ENCODE peak calls at places on chromosome 18, in eight cellular contexts. S is heart right ventricle; O is activated T-cell treated with anti-CD3 and anti-CD28 coated beads, Interleukin-2, amount 50 U/mL, for 72 hours; E is naive thymus-derived CD8-positive, alpha-beta T cell; D is IMR-90; W is lung; L is sciatic nerve; I is gastrocnemius medialis. R is an unnamed sample.

GRCh38 chr18:58069104-58069503 is 25.1 kb downstream of the NEDD4L start:
- ATAC-seq in S (no peak), O (no peak), E (no peak), D (no peak), W (no peak), L (no peak), I (no peak), R (no peak)

GRCh38 chr18:44458777-44459176 is 221.9 kb upstream of the SETBP1 start:
- ATAC-seq in S (no peak), O (peak), E (no peak), D (no peak), W (no peak), L (no peak), I (no peak), R (peak)

GRCh38 chr18:58247363-58247834 is 203.4 kb downstream of the NEDD4L start:
- ATAC-seq in S (peak), O (no peak), E (no peak), D (peak), W (no peak), L (peak), I (peak), R (peak)

GRCh38 chr18:32056613-32057358 is 34.9 kb upstream of the RNF138 start:
- ATAC-seq in S (no peak), O (no peak), E (no peak), D (no peak), W (no peak), L (no peak), I (no peak), R (no peak)

GRCh38 chr18:23133860-23134779 is 1.2 kb upstream of the CABLES1 start:
- ATAC-seq in S (no peak), O (peak), E (peak), D (no peak), W (no peak), L (no peak), I (no peak), R (peak)

GRCh38 chr18:21739604-21740473 is 753 bp upstream of the MIB1 start:
- ATAC-seq in S (peak), O (peak), E (peak), D (peak), W (no peak), L (peak), I (peak), R (peak)

GRCh38 chr18:44834867-44835469 is 154.3 kb downstream of the SETBP1 start:
- ATAC-seq in S (no peak), O (no peak), E (no peak), D (no peak), W (no peak), L (no peak), I (peak), R (no peak)

GRCh38 chr18:49319590-49319989 is 140.9 kb downstream of the DYM start:
- ATAC-seq in S (no peak), O (no peak), E (no peak), D (no peak), W (no peak), L (no peak), I (no peak), R (no peak)

GRCh38 chr18:29184654-29185053 is 1007.7 kb upstream of the CDH2 start:
- ATAC-seq in S (no peak), O (no peak), E (no peak), D (no peak), W (no peak), L (no peak), I (no peak), R (no peak)

GRCh38 chr18:37628466-37629220 is 63.0 kb upstream of the CELF4 start:
- ATAC-seq in S (no peak), O (no peak), E (no peak), D (no peak), W (no peak), L (no peak), I (no peak), R (no peak)

GRCh38 chr18:55464581-55464980 is 123.4 kb downstream of the TCF4 start:
- ATAC-seq in S (no peak), O (no peak), E (no peak), D (no peak), W (no peak), L (peak), I (no peak), R (no peak)

GRCh38 chr18:59501876-59502221 is 142.8 kb upstream of the LMAN1 start:
- ATAC-seq in S (no peak), O (no peak), E (no peak), D (no peak), W (no peak), L (no peak), I (no peak), R (no peak)

GRCh38 chr18:57738078-57738477 is 65.0 kb downstream of the ATP8B1 start:
- ATAC-seq in S (peak), O (no peak), E (no peak), D (no peak), W (no peak), L (no peak), I (no peak), R (peak)

GRCh38 chr18:34223164-34223892 is 1.4 kb downstream of the NOL4 start:
- ATAC-seq in S (peak), O (no peak), E (no peak), D (no peak), W (no peak), L (no peak), I (no peak), R (no peak)

GRCh38 chr18:74252032-74252380 is 39.8 kb downstream of the CYB5A start:
- ATAC-seq in S (no peak), O (peak), E (no peak), D (peak), W (no peak), L (peak), I (no peak), R (no peak)

GRCh38 chr18:57728941-57729511 is 74.1 kb downstream of the ATP8B1 start:
- ATAC-seq in S (no peak), O (no peak), E (no peak), D (peak), W (peak), L (no peak), I (no peak), R (peak)

GRCh38 chr18:12305930-12306629 is 2.0 kb upstream of the TUBB6 start:
- ATAC-seq in S (no peak), O (no peak), E (no peak), D (no peak), W (no peak), L (no peak), I (no peak), R (no peak)

GRCh38 chr18:43780782-43781340 is 503.6 kb upstream of the SYT4 start:
- ATAC-seq in S (no peak), O (no peak), E (no peak), D (no peak), W (no peak), L (no peak), I (no peak), R (no peak)

GRCh38 chr18:31247574-31248199 is 70.3 kb upstream of the DSG1 start:
- ATAC-seq in S (no peak), O (no peak), E (no peak), D (no peak), W (peak), L (no peak), I (no peak), R (peak)

GRCh38 chr18:12087483-12087960 is 6.1 kb upstream of the ANKRD62 start:
- ATAC-seq in S (peak), O (no peak), E (no peak), D (no peak), W (no peak), L (peak), I (no peak), R (peak)

GRCh38 chr18:9549405-9549804 is 65.0 kb downstream of the PPP4R1 start:
- ATAC-seq in S (peak), O (peak), E (no peak), D (no peak), W (no peak), L (no peak), I (no peak), R (peak)

GRCh38 chr18:68703326-68703725 is 11.6 kb downstream of the TMX3 start:
- ATAC-seq in S (no peak), O (no peak), E (no peak), D (no peak), W (no peak), L (no peak), I (no peak), R (no peak)

GRCh38 chr18:69947361-69948106 is at the start of gene CD226:
- ATAC-seq in S (no peak), O (peak), E (peak), D (no peak), W (no peak), L (no peak), I (no peak), R (no peak)

GRCh38 chr18:7921938-7922587 is 354.9 kb downstream of the PTPRM start:
- ATAC-seq in S (no peak), O (no peak), E (no peak), D (peak), W (peak), L (no peak), I (no peak), R (no peak)

GRCh38 chr18:31819106-31819924 is 58.6 kb upstream of the SLC25A52 start:
- ATAC-seq in S (peak), O (peak), E (no peak), D (peak), W (no peak), L (peak), I (peak), R (peak)

GRCh38 chr18:46677609-46678470 is 20.8 kb upstream of the LOXHD1 start:
- ATAC-seq in S (peak), O (no peak), E (no peak), D (no peak), W (no peak), L (no peak), I (no peak), R (no peak)

GRCh38 chr18:55272510-55273243 is 313.4 kb upstream of the CCDC68 start:
- ATAC-seq in S (peak), O (no peak), E (no peak), D (peak), W (peak), L (peak), I (no peak), R (no peak)

GRCh38 chr18:3867768-3868445 is 417.9 kb downstream of the TGIF1 start:
- ATAC-seq in S (no peak), O (no peak), E (no peak), D (no peak), W (no peak), L (peak), I (no peak), R (no peak)

GRCh38 chr18:59737776-59738295 is 40.6 kb upstream of the CCBE1 start:
- ATAC-seq in S (no peak), O (no peak), E (no peak), D (no peak), W (no peak), L (no peak), I (no peak), R (no peak)

R was measured in esophagus mucosa.